ENCODE peak calls at places on chromosomes 11 and 22, in seven cellular contexts. One of them, this sample, is unnamed.

GRCh38 chr22:46582281-46582811 is 37.8 kb upstream of the GRAMD4 start:
- DNase-seq in prostate gland: no peak
- DNase-seq in Peyer's patch: no peak
- DNase-seq in breast epithelium: no peak
- DNase-seq in IMR-90: no peak
- DNase-seq in H54: no peak
- DNase-seq in tibial nerve: no peak
- DNase-seq in this sample: peak; percentile 10

GRCh38 chr22:43293661-43294392 is 49.3 kb downstream of the SCUBE1 start:
- DNase-seq in IMR-90: peak; percentile 60
- DNase-seq in H54: peak; percentile 19
- DNase-seq in breast epithelium: peak; percentile 86
- DNase-seq in tibial nerve: peak; percentile 72
- DNase-seq in Peyer's patch: no peak
- DNase-seq in prostate gland: peak; percentile 69
- DNase-seq in this sample: peak; percentile 83

GRCh38 chr11:130888790-130889189 is 27.5 kb downstream of the SNX19 start:
- DNase-seq in tibial nerve: no peak
- DNase-seq in IMR-90: no peak
- DNase-seq in Peyer's patch: no peak
- DNase-seq in breast epithelium: no peak
- DNase-seq in H54: no peak
- DNase-seq in prostate gland: no peak
- DNase-seq in this sample: no peak

GRCh38 chr11:100631316-100631715 is 55.8 kb upstream of the ARHGAP42 start:
- DNase-seq in IMR-90: no peak
- DNase-seq in breast epithelium: no peak
- DNase-seq in Peyer's patch: no peak
- DNase-seq in tibial nerve: no peak
- DNase-seq in prostate gland: no peak
- DNase-seq in H54: no peak
- DNase-seq in this sample: no peak

GRCh38 chr11:296976-297665 is 2.2 kb downstream of the IFITM5 start:
- DNase-seq in prostate gland: no peak
- DNase-seq in H54: no peak
- DNase-seq in Peyer's patch: no peak
- DNase-seq in IMR-90: no peak
- DNase-seq in tibial nerve: no peak
- DNase-seq in breast epithelium: no peak
- DNase-seq in this sample: no peak

GRCh38 chr11:72519220-72519881 is 85.0 kb upstream of the CLPB start:
- DNase-seq in Peyer's patch: no peak
- DNase-seq in breast epithelium: no peak
- DNase-seq in tibial nerve: no peak
- DNase-seq in H54: no peak
- DNase-seq in prostate gland: no peak
- DNase-seq in IMR-90: peak; percentile 12
- DNase-seq in this sample: no peak

GRCh38 chr11:34977039-34977906 is 60.9 kb downstream of the PDHX start:
- DNase-seq in breast epithelium: no peak
- DNase-seq in IMR-90: peak; percentile 94
- DNase-seq in Peyer's patch: no peak
- DNase-seq in tibial nerve: no peak
- DNase-seq in H54: no peak
- DNase-seq in prostate gland: no peak
- DNase-seq in this sample: no peak

GRCh38 chr11:21430532-21430931 is 761.1 kb downstream of the NELL1 start:
- DNase-seq in H54: no peak
- DNase-seq in IMR-90: no peak
- DNase-seq in tibial nerve: no peak
- DNase-seq in Peyer's patch: no peak
- DNase-seq in breast epithelium: no peak
- DNase-seq in prostate gland: no peak
- DNase-seq in this sample: no peak

GRCh38 chr11:59158206-59159068 is 13.5 kb upstream of the DTX4 start:
- DNase-seq in tibial nerve: peak; percentile 77
- DNase-seq in Peyer's patch: peak; percentile 64
- DNase-seq in H54: peak; percentile 29
- DNase-seq in IMR-90: peak; percentile 75
- DNase-seq in prostate gland: peak; percentile 60
- DNase-seq in breast epithelium: no peak
- DNase-seq in this sample: peak; percentile 47

GRCh38 chr11:126280595-126280994 is 2.3 kb upstream of the TIRAP start:
- DNase-seq in Peyer's patch: no peak
- DNase-seq in tibial nerve: no peak
- DNase-seq in prostate gland: no peak
- DNase-seq in H54: no peak
- DNase-seq in breast epithelium: no peak
- DNase-seq in IMR-90: no peak
- DNase-seq in this sample: no peak

GRCh38 chr11:33773399-33774355 is 643 bp downstream of the FBXO3 start:
- DNase-seq in Peyer's patch: peak; percentile 45
- DNase-seq in H54: no peak
- DNase-seq in prostate gland: no peak
- DNase-seq in tibial nerve: no peak
- DNase-seq in IMR-90: peak; percentile 43
- DNase-seq in breast epithelium: no peak
- DNase-seq in this sample: no peak

GRCh38 chr11:67468056-67468455 is 995 bp downstream of the TMEM134 start:
- DNase-seq in Peyer's patch: no peak
- DNase-seq in prostate gland: peak; percentile 95
- DNase-seq in breast epithelium: peak; percentile 98
- DNase-seq in H54: no peak
- DNase-seq in tibial nerve: no peak
- DNase-seq in IMR-90: no peak
- DNase-seq in this sample: peak; percentile 66

GRCh38 chr22:31173386-31174145 is 13.6 kb downstream of the RNF185 start:
- DNase-seq in prostate gland: no peak
- DNase-seq in breast epithelium: no peak
- DNase-seq in tibial nerve: no peak
- DNase-seq in H54: peak; percentile 42
- DNase-seq in IMR-90: peak; percentile 95
- DNase-seq in Peyer's patch: no peak
- DNase-seq in this sample: no peak

GRCh38 chr11:76903325-76903724 is 42.6 kb downstream of the ACER3 start:
- DNase-seq in prostate gland: peak; percentile 33
- DNase-seq in H54: no peak
- DNase-seq in IMR-90: no peak
- DNase-seq in breast epithelium: no peak
- DNase-seq in Peyer's patch: no peak
- DNase-seq in tibial nerve: no peak
- DNase-seq in this sample: no peak

GRCh38 chr22:26713823-26714449 is 56.5 kb downstream of the MIAT start:
- DNase-seq in H54: no peak
- DNase-seq in tibial nerve: no peak
- DNase-seq in prostate gland: no peak
- DNase-seq in IMR-90: no peak
- DNase-seq in breast epithelium: no peak
- DNase-seq in Peyer's patch: no peak
- DNase-seq in this sample: peak; percentile 28

GRCh38 chr11:72058416-72059034 is 21.8 kb downstream of the NUMA1 start:
- DNase-seq in H54: no peak
- DNase-seq in IMR-90: peak; percentile 89
- DNase-seq in prostate gland: no peak
- DNase-seq in breast epithelium: no peak
- DNase-seq in tibial nerve: no peak
- DNase-seq in Peyer's patch: no peak
- DNase-seq in this sample: no peak

GRCh38 chr11:32830413-32830738 is 649 bp downstream of the PRRG4 start:
- DNase-seq in prostate gland: peak; percentile 70
- DNase-seq in tibial nerve: no peak
- DNase-seq in breast epithelium: peak; percentile 56
- DNase-seq in IMR-90: no peak
- DNase-seq in H54: no peak
- DNase-seq in Peyer's patch: no peak
- DNase-seq in this sample: no peak

GRCh38 chr11:77259681-77260080 is 41.8 kb downstream of the GDPD4 start:
- DNase-seq in prostate gland: no peak
- DNase-seq in Peyer's patch: no peak
- DNase-seq in H54: no peak
- DNase-seq in IMR-90: peak; percentile 68
- DNase-seq in breast epithelium: no peak
- DNase-seq in tibial nerve: no peak
- DNase-seq in this sample: no peak

GRCh38 chr11:107683807-107684206 is 28.0 kb downstream of the SLN start:
- DNase-seq in Peyer's patch: no peak
- DNase-seq in IMR-90: no peak
- DNase-seq in prostate gland: no peak
- DNase-seq in tibial nerve: no peak
- DNase-seq in H54: no peak
- DNase-seq in breast epithelium: no peak
- DNase-seq in this sample: no peak

GRCh38 chr11:95119361-95120060 is 29.9 kb downstream of the ENDOD1 start:
- DNase-seq in prostate gland: peak; percentile 70
- DNase-seq in H54: no peak
- DNase-seq in breast epithelium: no peak
- DNase-seq in IMR-90: no peak
- DNase-seq in tibial nerve: no peak
- DNase-seq in Peyer's patch: no peak
- DNase-seq in this sample: no peak

GRCh38 chr22:32473388-32473952 is 1.1 kb upstream of the FBXO7 start:
- DNase-seq in IMR-90: peak; percentile 70
- DNase-seq in H54: peak; percentile 11
- DNase-seq in Peyer's patch: no peak
- DNase-seq in breast epithelium: no peak
- DNase-seq in prostate gland: no peak
- DNase-seq in tibial nerve: peak; percentile 13
- DNase-seq in this sample: peak; percentile 32

GRCh38 chr22:35561796-35562526 is 21.3 kb downstream of the RASD2 start:
- DNase-seq in tibial nerve: no peak
- DNase-seq in Peyer's patch: no peak
- DNase-seq in IMR-90: peak; percentile 84
- DNase-seq in H54: peak; percentile 79
- DNase-seq in prostate gland: no peak
- DNase-seq in breast epithelium: no peak
- DNase-seq in this sample: no peak

GRCh38 chr11:47565340-47566165 is at the start of gene PTPMT1:
- DNase-seq in H54: peak; percentile 80
- DNase-seq in tibial nerve: peak; percentile 31
- DNase-seq in Peyer's patch: peak; percentile 61
- DNase-seq in breast epithelium: peak; percentile 64
- DNase-seq in prostate gland: peak; percentile 33
- DNase-seq in IMR-90: peak; percentile 61
- DNase-seq in this sample: peak; percentile 82
- TF ChIP-seq POLR2A in H54: peak; percentile 89
- TF ChIP-seq POLR2A in tibial nerve: no peak
- TF ChIP-seq POLR2A in Peyer's patch: peak; percentile 25
- TF ChIP-seq POLR2A in breast epithelium: no peak
- TF ChIP-seq POLR2A in prostate gland: no peak
- TF ChIP-seq POLR2A in IMR-90: peak; percentile 87
- TF ChIP-seq POLR2A in this sample: peak; percentile 78

DNA sequence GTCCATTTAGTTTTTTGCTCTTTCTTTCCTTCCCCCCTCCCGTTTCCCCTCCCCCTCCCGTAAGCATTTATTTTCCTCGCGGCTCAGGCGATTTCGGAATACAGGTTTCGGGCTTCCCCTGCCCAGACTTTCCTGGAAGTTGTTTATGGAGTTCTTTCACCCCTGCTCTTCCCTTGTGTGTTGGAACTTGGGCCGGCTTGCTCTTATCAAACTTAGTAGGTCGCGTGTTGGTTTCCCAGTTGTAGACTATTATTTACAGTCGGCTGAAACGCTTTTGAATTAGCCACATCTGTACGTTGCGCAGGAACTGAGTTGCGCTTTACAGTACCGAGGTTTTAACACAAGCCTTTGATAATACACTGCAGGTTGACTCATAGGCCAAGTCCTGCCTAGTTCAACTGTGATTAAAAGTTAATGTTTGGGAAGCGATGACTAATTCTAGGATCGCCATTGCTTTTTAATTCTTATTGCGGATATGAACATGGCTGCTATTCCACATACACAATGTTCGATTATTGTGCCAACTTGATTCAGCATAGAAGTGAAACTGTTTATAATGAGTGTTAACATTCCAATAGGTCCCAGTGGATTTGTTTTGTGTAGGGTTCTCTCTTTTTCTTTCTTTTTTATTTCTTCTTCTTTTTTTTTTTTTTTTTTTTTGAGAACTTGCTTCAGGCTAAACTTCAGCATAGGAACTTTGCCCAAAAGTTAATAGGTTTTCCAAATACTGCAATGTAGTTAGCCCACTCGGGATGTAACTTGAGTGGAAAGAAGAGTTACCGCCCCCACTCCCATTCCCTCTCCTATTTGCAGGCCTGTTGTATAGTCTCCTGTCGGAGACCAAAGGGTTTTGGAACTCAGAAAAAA is 1.8 kb downstream of the YAP1 start:
- DNase-seq in tibial nerve: peak; percentile 38
- DNase-seq in prostate gland: peak; percentile 62
- DNase-seq in breast epithelium: no peak
- DNase-seq in IMR-90: peak; percentile 94
- DNase-seq in H54: peak; percentile 56
- DNase-seq in Peyer's patch: no peak
- DNase-seq in this sample: peak; percentile 58
- TF ChIP-seq POLR2A in tibial nerve: no peak
- TF ChIP-seq POLR2A in prostate gland: no peak
- TF ChIP-seq POLR2A in breast epithelium: peak; percentile 17
- TF ChIP-seq POLR2A in IMR-90: peak; percentile 84
- TF ChIP-seq POLR2A in H54: no peak
- TF ChIP-seq POLR2A in Peyer's patch: peak; percentile 88
- TF ChIP-seq POLR2A in this sample: no peak

GRCh38 chr22:29387921-29388758 is at the start of gene AP1B1:
- DNase-seq in H54: peak; percentile 83
- DNase-seq in IMR-90: peak; percentile 84
- DNase-seq in Peyer's patch: peak; percentile 94
- DNase-seq in prostate gland: peak; percentile 90
- DNase-seq in tibial nerve: peak; percentile 84
- DNase-seq in breast epithelium: peak; percentile 91
- DNase-seq in this sample: peak; percentile 95
- TF ChIP-seq POLR2A in H54: peak; percentile 44
- TF ChIP-seq POLR2A in IMR-90: no peak
- TF ChIP-seq POLR2A in Peyer's patch: peak; percentile 84
- TF ChIP-seq POLR2A in prostate gland: peak; percentile 62
- TF ChIP-seq POLR2A in tibial nerve: no peak
- TF ChIP-seq POLR2A in breast epithelium: no peak
- TF ChIP-seq POLR2A in this sample: peak; percentile 71

GRCh38 chr11:14539867-14540475 is 19.8 kb upstream of the PSMA1 start:
- DNase-seq in prostate gland: no peak
- DNase-seq in Peyer's patch: no peak
- DNase-seq in H54: no peak
- DNase-seq in IMR-90: no peak
- DNase-seq in breast epithelium: no peak
- DNase-seq in tibial nerve: no peak
- DNase-seq in this sample: no peak

GRCh38 chr11:14537134-14537599 is 17.0 kb upstream of the PSMA1 start:
- DNase-seq in tibial nerve: peak; percentile 61
- DNase-seq in prostate gland: no peak
- DNase-seq in Peyer's patch: peak; percentile 57
- DNase-seq in IMR-90: peak; percentile 15
- DNase-seq in breast epithelium: no peak
- DNase-seq in H54: no peak
- DNase-seq in this sample: peak; percentile 40

GRCh38 chr11:14541180-14541579 is 21.0 kb upstream of the PSMA1 start:
- DNase-seq in Peyer's patch: no peak
- DNase-seq in tibial nerve: no peak
- DNase-seq in IMR-90: no peak
- DNase-seq in H54: no peak
- DNase-seq in prostate gland: no peak
- DNase-seq in breast epithelium: no peak
- DNase-seq in this sample: no peak

GRCh38 chr11:14538926-14539554 is 18.9 kb upstream of the PSMA1 start:
- DNase-seq in IMR-90: no peak
- DNase-seq in Peyer's patch: no peak
- DNase-seq in prostate gland: no peak
- DNase-seq in tibial nerve: no peak
- DNase-seq in H54: no peak
- DNase-seq in breast epithelium: no peak
- DNase-seq in this sample: no peak

GRCh38 chr11:14538271-14538925 is 18.2 kb upstream of the PSMA1 start:
- DNase-seq in H54: no peak
- DNase-seq in IMR-90: no peak
- DNase-seq in prostate gland: no peak
- DNase-seq in tibial nerve: no peak
- DNase-seq in Peyer's patch: no peak
- DNase-seq in breast epithelium: no peak
- DNase-seq in this sample: no peak
- TF ChIP-seq POLR2A in H54: no peak
- TF ChIP-seq POLR2A in IMR-90: no peak
- TF ChIP-seq POLR2A in prostate gland: no peak
- TF ChIP-seq POLR2A in tibial nerve: no peak
- TF ChIP-seq POLR2A in Peyer's patch: no peak
- TF ChIP-seq POLR2A in breast epithelium: no peak
- TF ChIP-seq POLR2A in this sample: no peak